ENCODE peak calls at places on chromosomes 16 and 17, in ten cellular contexts. E is fibroblast of lung; C is endothelial cell of umbilical vein; P is Panc1; O is choroid plexus epithelial cell; Q is GM12865; R is AG04450; W is colonic mucosa; H is A549; X is CD8-positive, alpha-beta T cell. J is an unnamed sample.
A peak's percentile ranks its signal among the peaks of the same experiment; 100 is the strongest.

GRCh38 chr17:35433075-35433894 is 985 bp upstream of the SLFN12 start:
- DNase-seq in E (peak; percentile 99), C (peak; percentile 96), P (peak; percentile 90), O (peak; percentile 100), Q (peak; percentile 89), R (peak; percentile 98), W (peak; percentile 67), H (peak; percentile 95), X (no peak), J (peak; percentile 99)

GRCh38 chr17:62680541-62681052 is 53.1 kb downstream of the MRC2 start:
- DNase-seq in E (no peak), C (no peak), P (no peak), O (no peak), Q (no peak), R (no peak), W (no peak), H (no peak), X (no peak), J (no peak)

GRCh38 chr17:47831934-47832327 is 461 bp downstream of the LRRC46 start:
- DNase-seq in E (no peak), C (no peak), P (no peak), O (no peak), Q (no peak), R (no peak), W (no peak), H (no peak), X (no peak), J (no peak)

GRCh38 chr16:87681990-87682570 is 79.8 kb downstream of the JPH3 start:
- DNase-seq in E (peak; percentile 68), C (peak; percentile 63), P (no peak), O (peak; percentile 83), Q (peak; percentile 45), R (peak; percentile 48), W (no peak), H (peak; percentile 48), X (no peak), J (peak; percentile 79)

GRCh38 chr17:73184133-73184993 is 8.5 kb upstream of the COG1 start:
- DNase-seq in E (no peak), C (no peak), P (no peak), O (no peak), Q (no peak), R (no peak), W (no peak), H (no peak), X (no peak), J (no peak)

GRCh38 chr17:2093349-2093748 is 38.4 kb downstream of the HIC1 start:
- DNase-seq in E (no peak), C (no peak), P (no peak), O (no peak), Q (no peak), R (no peak), W (no peak), H (no peak), X (no peak), J (no peak)

GRCh38 chr16:74601131-74601871 is 5.6 kb downstream of the GLG1 start:
- DNase-seq in E (no peak), C (peak; percentile 13), P (no peak), O (no peak), Q (peak; percentile 81), R (no peak), W (peak; percentile 73), H (no peak), X (peak; percentile 24), J (no peak)

GRCh38 chr17:20981046-20981920 is 61.5 kb downstream of the USP22 start:
- DNase-seq in E (no peak), C (no peak), P (no peak), O (no peak), Q (no peak), R (no peak), W (no peak), H (no peak), X (no peak), J (no peak)

GRCh38 chr17:59845595-59846390 is 47.0 kb downstream of the TUBD1 start:
- DNase-seq in E (peak; percentile 93), C (peak; percentile 74), P (peak; percentile 88), O (peak; percentile 90), Q (peak; percentile 73), R (no peak), W (peak; percentile 89), H (peak; percentile 99), X (no peak), J (peak; percentile 88)
- TF ChIP-seq CTCF in E (no peak), C (no peak), P (no peak), O (no peak), Q (no peak), R (no peak), W (no peak), H (no peak), X (no peak), J (no peak)

DNA sequence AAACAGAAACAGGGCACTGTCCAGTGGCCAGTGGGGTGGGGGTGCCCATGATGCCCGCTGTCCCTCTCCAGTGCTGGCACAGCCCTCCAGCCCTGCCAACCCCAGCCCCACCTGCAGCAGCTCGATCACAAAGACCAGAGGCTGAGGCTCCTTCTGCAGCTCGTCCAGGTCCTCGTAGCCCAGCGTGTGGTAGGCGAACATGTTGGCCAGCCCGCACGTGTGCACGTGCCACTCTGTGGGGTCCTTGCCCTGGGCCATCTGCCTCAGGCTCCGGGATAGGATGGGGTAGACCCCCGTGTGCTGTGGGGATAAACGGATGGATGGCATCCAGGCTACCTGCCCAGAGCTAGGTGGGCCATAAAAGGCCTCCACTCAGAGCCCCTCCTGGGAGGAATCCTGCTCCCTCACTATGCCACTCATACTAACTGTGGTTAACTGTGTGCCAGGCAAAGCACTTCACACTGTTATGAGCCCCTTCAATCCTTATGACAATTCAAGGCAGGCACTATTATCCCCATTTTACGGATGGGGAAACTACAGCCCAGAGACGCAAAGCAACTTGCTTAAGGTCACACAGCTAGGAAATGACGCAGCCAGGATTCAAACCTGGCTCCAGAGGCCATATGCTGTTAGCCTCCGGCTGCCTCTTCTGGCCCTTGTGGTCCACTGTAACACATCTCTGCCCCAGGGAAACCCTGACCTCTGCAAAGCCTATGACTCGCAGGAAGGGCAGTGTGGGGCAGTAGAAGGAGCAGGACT is 6.5 kb downstream of the AIPL1 start:
- DNase-seq in E (no peak), C (no peak), P (no peak), O (no peak), Q (no peak), R (no peak), W (no peak), H (no peak), X (no peak), J (no peak)
- H3K4me3 ChIP-seq in E (no peak overlapping the region), C (no peak overlapping the region), P (no peak overlapping the region), O (no peak overlapping the region), Q (no peak overlapping the region), R (no peak overlapping the region), W (no peak overlapping the region), H (no peak overlapping the region), X (no peak overlapping the region), J (no peak overlapping the region)

DNA sequence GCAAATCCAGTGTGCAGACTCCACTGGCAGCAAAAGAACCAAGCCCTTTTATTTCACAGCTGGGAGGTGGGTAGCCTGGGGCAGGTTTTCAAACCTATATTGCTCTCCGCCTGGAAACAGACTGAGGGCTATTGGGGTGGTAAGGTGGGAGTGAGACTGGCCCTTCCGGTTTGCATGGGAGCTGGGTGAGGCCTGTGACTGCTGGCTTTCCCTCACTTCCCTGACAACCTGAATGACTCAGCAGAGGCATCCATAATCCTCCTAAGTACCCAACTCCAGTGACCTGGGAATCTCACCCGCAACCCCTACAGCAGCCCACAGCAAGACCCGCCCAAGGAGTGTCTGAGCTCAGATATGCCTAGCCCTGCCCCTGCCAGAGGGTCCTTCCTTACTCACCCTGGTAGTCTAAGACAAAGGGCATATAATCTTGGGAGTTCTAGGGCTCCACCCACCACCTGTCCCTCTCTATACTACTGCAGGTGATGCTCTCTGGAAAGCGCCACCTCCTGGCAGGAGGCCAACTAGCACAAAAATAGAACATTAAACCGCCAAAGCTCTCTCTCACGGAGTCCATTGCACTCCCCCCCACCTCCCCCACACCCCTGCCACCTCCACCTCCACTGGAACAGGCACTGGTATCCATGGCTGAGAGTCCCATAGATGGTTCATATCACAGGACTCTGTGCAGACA is 602.0 kb upstream of the C16orf82 start:
- DNase-seq in E (no peak), C (no peak), P (no peak), O (no peak), Q (no peak), R (no peak), W (no peak), H (no peak), X (no peak), J (no peak)
- TF ChIP-seq CTCF in E (no peak), C (no peak), P (no peak), O (no peak), Q (no peak), R (no peak), W (no peak), H (no peak), X (no peak), J (no peak)

GRCh38 chr17:42106009-42106408 is 6.5 kb downstream of the DHX58 start:
- DNase-seq in E (no peak), C (no peak), P (no peak), O (no peak), Q (no peak), R (no peak), W (no peak), H (no peak), X (no peak), J (no peak)

GRCh38 chr17:42109086-42109485 is 3.4 kb downstream of the DHX58 start:
- DNase-seq in E (no peak), C (no peak), P (no peak), O (no peak), Q (no peak), R (no peak), W (no peak), H (no peak), X (no peak), J (no peak)

GRCh38 chr17:42110301-42111264 is 1.9 kb downstream of the DHX58 start:
- DNase-seq in E (no peak), C (no peak), P (no peak), O (no peak), Q (no peak), R (no peak), W (no peak), H (no peak), X (no peak), J (no peak)

GRCh38 chr17:42107124-42107523 is 5.4 kb downstream of the DHX58 start:
- DNase-seq in E (no peak), C (no peak), P (no peak), O (no peak), Q (no peak), R (no peak), W (no peak), H (no peak), X (no peak), J (no peak)

DNA sequence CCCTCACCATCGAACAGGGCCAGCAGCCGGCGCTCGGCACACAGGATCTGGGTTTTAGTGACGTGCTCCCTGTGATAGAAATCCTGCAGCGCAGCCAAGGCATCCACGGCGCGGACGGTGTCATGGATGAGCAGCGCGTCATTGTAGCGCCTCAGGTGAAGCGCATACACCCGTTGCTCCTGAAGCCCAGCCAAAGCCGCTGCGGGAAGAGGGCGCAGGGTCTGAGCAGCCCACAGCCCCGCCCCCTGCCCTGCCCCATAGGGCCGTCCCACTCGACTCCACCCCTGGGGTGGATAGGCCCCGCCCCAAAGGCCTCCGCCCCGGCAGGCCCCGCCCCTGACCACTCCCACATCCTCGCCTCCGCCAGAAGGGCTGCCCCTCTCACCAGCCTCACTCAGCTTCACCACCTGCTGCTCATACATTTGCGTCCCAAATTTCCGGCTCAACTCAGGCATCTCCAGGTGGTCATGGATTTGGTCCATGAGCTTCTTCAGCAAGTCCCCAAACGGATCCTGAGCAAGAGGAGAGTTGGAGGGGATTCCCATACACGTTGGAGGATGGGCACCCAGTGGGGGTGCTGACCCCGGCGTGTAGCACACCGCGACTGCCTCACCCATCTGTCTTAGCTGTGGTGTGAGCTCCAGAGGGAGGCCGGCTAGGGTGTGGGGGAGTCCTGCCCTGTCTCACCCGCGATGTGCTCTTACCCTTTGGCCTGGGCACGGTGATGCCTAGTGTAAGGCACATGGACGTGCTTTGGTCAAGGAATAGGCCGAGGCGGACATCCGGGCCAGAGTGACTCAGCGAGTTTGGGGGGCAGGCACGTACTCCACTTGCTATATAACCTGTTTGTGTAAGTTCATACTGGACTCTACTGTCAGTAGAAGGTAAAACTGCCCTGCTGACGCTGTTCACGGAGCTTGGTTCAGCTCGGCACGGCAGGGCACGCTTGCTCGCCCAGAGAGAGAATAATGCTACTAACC is 4.6 kb downstream of the DHX58 start:
- DNase-seq in E (peak; percentile 30), C (peak; percentile 58), P (no peak), O (peak; percentile 71), Q (peak; percentile 87), R (no peak), W (peak; percentile 94), H (peak; percentile 76), X (peak; percentile 86), J (no peak)
- H3K4me3 ChIP-seq in E (no peak overlapping the region), C (no peak overlapping the region), P (no peak overlapping the region), O (peak overlapping the region; percentile 42), Q (no peak overlapping the region), R (peak overlapping the region; percentile 53), W (peak overlapping the region; percentile 22), H (peak overlapping the region; percentile 28), X (peak overlapping the region; percentile 46), J (no peak overlapping the region)

J was measured in fibroblast of the aortic adventitia.